ENCODE peak calls at places on chromosomes 16 and 17, in nine cellular contexts. One of them, this sample, is unnamed.

GRCh38 chr17:79664925-79665738 is 54.3 kb upstream of the RBFOX3 start:
- DNase-seq in cardiac fibroblast: peak
- DNase-seq in activated B cell treated with CpG ODN at 0.5 μM for 24 hours: no peak
- DNase-seq in cardiac muscle cell: peak
- DNase-seq in ovary: peak
- DNase-seq in activated CD4-positive, alpha-beta T cell treated with anti-CD3 and anti-CD28 coated beads, Interleukin-2, amount 50 U/mL, for 24 hours: no peak
- DNase-seq in Right ventricle myocardium superior: peak
- DNase-seq in RKO: no peak
- DNase-seq in Daoy: peak
- DNase-seq in this sample: peak

GRCh38 chr16:22296225-22297113 is 740 bp upstream of the POLR3E start:
- DNase-seq in Right ventricle myocardium superior: no peak
- DNase-seq in activated CD4-positive, alpha-beta T cell treated with anti-CD3 and anti-CD28 coated beads, Interleukin-2, amount 50 U/mL, for 24 hours: peak
- DNase-seq in cardiac fibroblast: no peak
- DNase-seq in activated B cell treated with CpG ODN at 0.5 μM for 24 hours: no peak
- DNase-seq in cardiac muscle cell: no peak
- DNase-seq in ovary: no peak
- DNase-seq in RKO: peak
- DNase-seq in Daoy: no peak
- DNase-seq in this sample: no peak

GRCh38 chr16:72723781-72724180 is 324.1 kb downstream of the ZFHX3 start:
- DNase-seq in activated B cell treated with CpG ODN at 0.5 μM for 24 hours: no peak
- DNase-seq in RKO: peak
- DNase-seq in ovary: no peak
- DNase-seq in cardiac fibroblast: peak
- DNase-seq in Daoy: no peak
- DNase-seq in activated CD4-positive, alpha-beta T cell treated with anti-CD3 and anti-CD28 coated beads, Interleukin-2, amount 50 U/mL, for 24 hours: no peak
- DNase-seq in Right ventricle myocardium superior: no peak
- DNase-seq in cardiac muscle cell: no peak
- DNase-seq in this sample: peak

GRCh38 chr16:2214721-2214970 is at the start of gene PGP:
- DNase-seq in Daoy: no peak
- DNase-seq in activated B cell treated with CpG ODN at 0.5 μM for 24 hours: no peak
- DNase-seq in ovary: no peak
- DNase-seq in RKO: no peak
- DNase-seq in Right ventricle myocardium superior: no peak
- DNase-seq in cardiac fibroblast: no peak
- DNase-seq in cardiac muscle cell: no peak
- DNase-seq in activated CD4-positive, alpha-beta T cell treated with anti-CD3 and anti-CD28 coated beads, Interleukin-2, amount 50 U/mL, for 24 hours: no peak
- DNase-seq in this sample: no peak

GRCh38 chr17:19534562-19535149 is 1.0 kb downstream of the SLC47A1 start:
- DNase-seq in cardiac fibroblast: peak
- DNase-seq in activated CD4-positive, alpha-beta T cell treated with anti-CD3 and anti-CD28 coated beads, Interleukin-2, amount 50 U/mL, for 24 hours: no peak
- DNase-seq in activated B cell treated with CpG ODN at 0.5 μM for 24 hours: no peak
- DNase-seq in Daoy: peak
- DNase-seq in ovary: no peak
- DNase-seq in Right ventricle myocardium superior: no peak
- DNase-seq in cardiac muscle cell: no peak
- DNase-seq in RKO: no peak
- DNase-seq in this sample: peak

GRCh38 chr17:17107891-17108680 is 65.8 kb downstream of the MPRIP start:
- DNase-seq in cardiac fibroblast: no peak
- DNase-seq in Daoy: no peak
- DNase-seq in RKO: no peak
- DNase-seq in activated CD4-positive, alpha-beta T cell treated with anti-CD3 and anti-CD28 coated beads, Interleukin-2, amount 50 U/mL, for 24 hours: no peak
- DNase-seq in cardiac muscle cell: no peak
- DNase-seq in ovary: no peak
- DNase-seq in activated B cell treated with CpG ODN at 0.5 μM for 24 hours: no peak
- DNase-seq in Right ventricle myocardium superior: no peak
- DNase-seq in this sample: no peak

GRCh38 chr17:42457107-42457787 is 1.4 kb upstream of the ATP6V0A1 start:
- DNase-seq in Right ventricle myocardium superior: no peak
- DNase-seq in Daoy: no peak
- DNase-seq in activated B cell treated with CpG ODN at 0.5 μM for 24 hours: no peak
- DNase-seq in RKO: no peak
- DNase-seq in activated CD4-positive, alpha-beta T cell treated with anti-CD3 and anti-CD28 coated beads, Interleukin-2, amount 50 U/mL, for 24 hours: no peak
- DNase-seq in cardiac fibroblast: no peak
- DNase-seq in ovary: no peak
- DNase-seq in cardiac muscle cell: no peak
- DNase-seq in this sample: no peak

GRCh38 chr17:45902892-45903346 is 8.6 kb downstream of the MAPT start:
- DNase-seq in cardiac fibroblast: no peak
- DNase-seq in RKO: no peak
- DNase-seq in Daoy: no peak
- DNase-seq in cardiac muscle cell: no peak
- DNase-seq in Right ventricle myocardium superior: no peak
- DNase-seq in activated CD4-positive, alpha-beta T cell treated with anti-CD3 and anti-CD28 coated beads, Interleukin-2, amount 50 U/mL, for 24 hours: no peak
- DNase-seq in activated B cell treated with CpG ODN at 0.5 μM for 24 hours: no peak
- DNase-seq in ovary: no peak
- DNase-seq in this sample: no peak

GRCh38 chr17:46795379-46795952 is 23.0 kb downstream of the WNT3 start:
- DNase-seq in Daoy: peak
- DNase-seq in RKO: peak
- DNase-seq in activated CD4-positive, alpha-beta T cell treated with anti-CD3 and anti-CD28 coated beads, Interleukin-2, amount 50 U/mL, for 24 hours: no peak
- DNase-seq in activated B cell treated with CpG ODN at 0.5 μM for 24 hours: no peak
- DNase-seq in ovary: no peak
- DNase-seq in cardiac fibroblast: no peak
- DNase-seq in cardiac muscle cell: no peak
- DNase-seq in Right ventricle myocardium superior: no peak
- DNase-seq in this sample: no peak

GRCh38 chr16:87207509-87207908 is 109.7 kb downstream of the C16orf95 start:
- DNase-seq in activated CD4-positive, alpha-beta T cell treated with anti-CD3 and anti-CD28 coated beads, Interleukin-2, amount 50 U/mL, for 24 hours: no peak
- DNase-seq in cardiac fibroblast: peak
- DNase-seq in activated B cell treated with CpG ODN at 0.5 μM for 24 hours: no peak
- DNase-seq in Daoy: no peak
- DNase-seq in RKO: no peak
- DNase-seq in ovary: no peak
- DNase-seq in cardiac muscle cell: no peak
- DNase-seq in Right ventricle myocardium superior: no peak
- DNase-seq in this sample: no peak

GRCh38 chr17:42288078-42288984 is at the start of gene STAT5A:
- DNase-seq in cardiac muscle cell: peak
- DNase-seq in activated CD4-positive, alpha-beta T cell treated with anti-CD3 and anti-CD28 coated beads, Interleukin-2, amount 50 U/mL, for 24 hours: no peak
- DNase-seq in Daoy: peak
- DNase-seq in ovary: peak
- DNase-seq in Right ventricle myocardium superior: peak
- DNase-seq in activated B cell treated with CpG ODN at 0.5 μM for 24 hours: peak
- DNase-seq in cardiac fibroblast: peak
- DNase-seq in RKO: peak
- DNase-seq in this sample: peak

GRCh38 chr16:67719048-67719777 is at the start of gene GFOD2:
- DNase-seq in cardiac muscle cell: peak
- DNase-seq in cardiac fibroblast: peak
- DNase-seq in Right ventricle myocardium superior: peak
- DNase-seq in ovary: peak
- DNase-seq in activated CD4-positive, alpha-beta T cell treated with anti-CD3 and anti-CD28 coated beads, Interleukin-2, amount 50 U/mL, for 24 hours: peak
- DNase-seq in Daoy: peak
- DNase-seq in activated B cell treated with CpG ODN at 0.5 μM for 24 hours: peak
- DNase-seq in RKO: peak
- DNase-seq in this sample: peak

GRCh38 chr17:4806420-4806769 is 557 bp upstream of the PLD2 start:
- DNase-seq in activated B cell treated with CpG ODN at 0.5 μM for 24 hours: no peak
- DNase-seq in ovary: no peak
- DNase-seq in Right ventricle myocardium superior: no peak
- DNase-seq in cardiac fibroblast: no peak
- DNase-seq in RKO: peak
- DNase-seq in activated CD4-positive, alpha-beta T cell treated with anti-CD3 and anti-CD28 coated beads, Interleukin-2, amount 50 U/mL, for 24 hours: no peak
- DNase-seq in cardiac muscle cell: no peak
- DNase-seq in Daoy: no peak
- DNase-seq in this sample: peak

GRCh38 chr17:33732116-33732515 is 439.0 kb upstream of the ASIC2 start:
- DNase-seq in cardiac fibroblast: no peak
- DNase-seq in RKO: peak
- DNase-seq in cardiac muscle cell: peak
- DNase-seq in ovary: no peak
- DNase-seq in activated B cell treated with CpG ODN at 0.5 μM for 24 hours: no peak
- DNase-seq in Daoy: no peak
- DNase-seq in Right ventricle myocardium superior: no peak
- DNase-seq in activated CD4-positive, alpha-beta T cell treated with anti-CD3 and anti-CD28 coated beads, Interleukin-2, amount 50 U/mL, for 24 hours: no peak
- DNase-seq in this sample: no peak

GRCh38 chr17:4708436-4708835 is 2.0 kb upstream of the ARRB2 start:
- DNase-seq in RKO: peak
- DNase-seq in cardiac fibroblast: no peak
- DNase-seq in activated CD4-positive, alpha-beta T cell treated with anti-CD3 and anti-CD28 coated beads, Interleukin-2, amount 50 U/mL, for 24 hours: peak
- DNase-seq in activated B cell treated with CpG ODN at 0.5 μM for 24 hours: no peak
- DNase-seq in Daoy: no peak
- DNase-seq in Right ventricle myocardium superior: no peak
- DNase-seq in ovary: no peak
- DNase-seq in cardiac muscle cell: no peak
- DNase-seq in this sample: no peak

GRCh38 chr17:60510723-60511122 is 15.3 kb downstream of the APPBP2 start:
- DNase-seq in cardiac fibroblast: no peak
- DNase-seq in cardiac muscle cell: no peak
- DNase-seq in ovary: no peak
- DNase-seq in Right ventricle myocardium superior: no peak
- DNase-seq in activated CD4-positive, alpha-beta T cell treated with anti-CD3 and anti-CD28 coated beads, Interleukin-2, amount 50 U/mL, for 24 hours: no peak
- DNase-seq in Daoy: no peak
- DNase-seq in activated B cell treated with CpG ODN at 0.5 μM for 24 hours: no peak
- DNase-seq in RKO: no peak
- DNase-seq in this sample: no peak

GRCh38 chr17:7133424-7133823 is 18.8 kb upstream of the ASGR2 start:
- DNase-seq in RKO: no peak
- DNase-seq in Daoy: no peak
- DNase-seq in activated CD4-positive, alpha-beta T cell treated with anti-CD3 and anti-CD28 coated beads, Interleukin-2, amount 50 U/mL, for 24 hours: peak
- DNase-seq in Right ventricle myocardium superior: peak
- DNase-seq in ovary: no peak
- DNase-seq in activated B cell treated with CpG ODN at 0.5 μM for 24 hours: peak
- DNase-seq in cardiac muscle cell: no peak
- DNase-seq in cardiac fibroblast: peak
- DNase-seq in this sample: no peak

GRCh38 chr16:27444015-27444414 is 42.0 kb downstream of the IL21R start:
- DNase-seq in Right ventricle myocardium superior: no peak
- DNase-seq in cardiac muscle cell: no peak
- DNase-seq in Daoy: no peak
- DNase-seq in activated CD4-positive, alpha-beta T cell treated with anti-CD3 and anti-CD28 coated beads, Interleukin-2, amount 50 U/mL, for 24 hours: no peak
- DNase-seq in cardiac fibroblast: peak
- DNase-seq in activated B cell treated with CpG ODN at 0.5 μM for 24 hours: no peak
- DNase-seq in ovary: no peak
- DNase-seq in RKO: no peak
- DNase-seq in this sample: peak

GRCh38 chr16:89041571-89042481 is 51.8 kb upstream of the ACSF3 start:
- DNase-seq in ovary: no peak
- DNase-seq in activated B cell treated with CpG ODN at 0.5 μM for 24 hours: no peak
- DNase-seq in activated CD4-positive, alpha-beta T cell treated with anti-CD3 and anti-CD28 coated beads, Interleukin-2, amount 50 U/mL, for 24 hours: no peak
- DNase-seq in Right ventricle myocardium superior: peak
- DNase-seq in RKO: no peak
- DNase-seq in cardiac fibroblast: no peak
- DNase-seq in Daoy: no peak
- DNase-seq in cardiac muscle cell: no peak
- DNase-seq in this sample: no peak

GRCh38 chr16:69328854-69329316 is 1.5 kb downstream of the PDF start:
- DNase-seq in activated CD4-positive, alpha-beta T cell treated with anti-CD3 and anti-CD28 coated beads, Interleukin-2, amount 50 U/mL, for 24 hours: no peak
- DNase-seq in RKO: peak
- DNase-seq in Right ventricle myocardium superior: peak
- DNase-seq in activated B cell treated with CpG ODN at 0.5 μM for 24 hours: peak
- DNase-seq in ovary: no peak
- DNase-seq in cardiac muscle cell: no peak
- DNase-seq in cardiac fibroblast: no peak
- DNase-seq in Daoy: peak
- DNase-seq in this sample: peak

GRCh38 chr16:2838928-2839327 is 8.8 kb downstream of the ZG16B start:
- DNase-seq in ovary: no peak
- DNase-seq in Daoy: peak
- DNase-seq in cardiac fibroblast: peak
- DNase-seq in Right ventricle myocardium superior: peak
- DNase-seq in activated CD4-positive, alpha-beta T cell treated with anti-CD3 and anti-CD28 coated beads, Interleukin-2, amount 50 U/mL, for 24 hours: peak
- DNase-seq in activated B cell treated with CpG ODN at 0.5 μM for 24 hours: no peak
- DNase-seq in cardiac muscle cell: peak
- DNase-seq in RKO: peak
- DNase-seq in this sample: peak

GRCh38 chr17:67520282-67520906 is 143.3 kb downstream of the PITPNC1 start:
- DNase-seq in RKO: no peak
- DNase-seq in Right ventricle myocardium superior: no peak
- DNase-seq in Daoy: no peak
- DNase-seq in cardiac fibroblast: peak
- DNase-seq in ovary: no peak
- DNase-seq in activated B cell treated with CpG ODN at 0.5 μM for 24 hours: no peak
- DNase-seq in cardiac muscle cell: no peak
- DNase-seq in activated CD4-positive, alpha-beta T cell treated with anti-CD3 and anti-CD28 coated beads, Interleukin-2, amount 50 U/mL, for 24 hours: no peak
- DNase-seq in this sample: no peak

GRCh38 chr17:39404542-39405378 is 3.3 kb upstream of the FBXL20 start:
- DNase-seq in Daoy: peak
- DNase-seq in Right ventricle myocardium superior: no peak
- DNase-seq in cardiac fibroblast: peak
- DNase-seq in RKO: peak
- DNase-seq in activated B cell treated with CpG ODN at 0.5 μM for 24 hours: no peak
- DNase-seq in ovary: no peak
- DNase-seq in cardiac muscle cell: no peak
- DNase-seq in activated CD4-positive, alpha-beta T cell treated with anti-CD3 and anti-CD28 coated beads, Interleukin-2, amount 50 U/mL, for 24 hours: peak
- DNase-seq in this sample: peak

GRCh38 chr16:70753228-70753627 is 47.7 kb downstream of the VAC14 start:
- DNase-seq in activated CD4-positive, alpha-beta T cell treated with anti-CD3 and anti-CD28 coated beads, Interleukin-2, amount 50 U/mL, for 24 hours: no peak
- DNase-seq in Right ventricle myocardium superior: no peak
- DNase-seq in cardiac muscle cell: no peak
- DNase-seq in cardiac fibroblast: no peak
- DNase-seq in Daoy: no peak
- DNase-seq in ovary: no peak
- DNase-seq in RKO: no peak
- DNase-seq in activated B cell treated with CpG ODN at 0.5 μM for 24 hours: no peak
- DNase-seq in this sample: no peak

GRCh38 chr16:3861808-3862451 is 18.6 kb downstream of the CREBBP start:
- DNase-seq in activated CD4-positive, alpha-beta T cell treated with anti-CD3 and anti-CD28 coated beads, Interleukin-2, amount 50 U/mL, for 24 hours: no peak
- DNase-seq in activated B cell treated with CpG ODN at 0.5 μM for 24 hours: no peak
- DNase-seq in ovary: no peak
- DNase-seq in Right ventricle myocardium superior: peak
- DNase-seq in cardiac muscle cell: peak
- DNase-seq in cardiac fibroblast: peak
- DNase-seq in Daoy: peak
- DNase-seq in RKO: no peak
- DNase-seq in this sample: no peak

GRCh38 chr17:48262982-48263586 is 155.5 kb downstream of the SNX11 start:
- DNase-seq in Right ventricle myocardium superior: no peak
- DNase-seq in cardiac muscle cell: peak
- DNase-seq in ovary: no peak
- DNase-seq in Daoy: no peak
- DNase-seq in cardiac fibroblast: peak
- DNase-seq in RKO: peak
- DNase-seq in activated CD4-positive, alpha-beta T cell treated with anti-CD3 and anti-CD28 coated beads, Interleukin-2, amount 50 U/mL, for 24 hours: no peak
- DNase-seq in activated B cell treated with CpG ODN at 0.5 μM for 24 hours: no peak
- DNase-seq in this sample: no peak

GRCh38 chr17:48757524-48757961 is 29.0 kb upstream of the HOXB13 start:
- DNase-seq in Right ventricle myocardium superior: no peak
- DNase-seq in cardiac muscle cell: no peak
- DNase-seq in ovary: no peak
- DNase-seq in RKO: no peak
- DNase-seq in activated CD4-positive, alpha-beta T cell treated with anti-CD3 and anti-CD28 coated beads, Interleukin-2, amount 50 U/mL, for 24 hours: no peak
- DNase-seq in Daoy: peak
- DNase-seq in activated B cell treated with CpG ODN at 0.5 μM for 24 hours: no peak
- DNase-seq in cardiac fibroblast: no peak
- DNase-seq in this sample: no peak

GRCh38 chr16:56769674-56770073 is 39.7 kb downstream of the NUP93 start:
- DNase-seq in Right ventricle myocardium superior: no peak
- DNase-seq in activated B cell treated with CpG ODN at 0.5 μM for 24 hours: no peak
- DNase-seq in cardiac fibroblast: no peak
- DNase-seq in cardiac muscle cell: no peak
- DNase-seq in RKO: no peak
- DNase-seq in Daoy: no peak
- DNase-seq in activated CD4-positive, alpha-beta T cell treated with anti-CD3 and anti-CD28 coated beads, Interleukin-2, amount 50 U/mL, for 24 hours: no peak
- DNase-seq in ovary: no peak
- DNase-seq in this sample: no peak

GRCh38 chr16:50425044-50425443 is 56.3 kb upstream of the BRD7 start:
- DNase-seq in activated B cell treated with CpG ODN at 0.5 μM for 24 hours: no peak
- DNase-seq in ovary: no peak
- DNase-seq in cardiac muscle cell: no peak
- DNase-seq in activated CD4-positive, alpha-beta T cell treated with anti-CD3 and anti-CD28 coated beads, Interleukin-2, amount 50 U/mL, for 24 hours: no peak
- DNase-seq in cardiac fibroblast: no peak
- DNase-seq in Daoy: no peak
- DNase-seq in RKO: no peak
- DNase-seq in Right ventricle myocardium superior: no peak
- DNase-seq in this sample: no peak

GRCh38 chr17:83202002-83203000 is 122.9 kb downstream of the METRNL start:
- DNase-seq in cardiac fibroblast: no peak
- DNase-seq in cardiac muscle cell: no peak
- DNase-seq in RKO: no peak
- DNase-seq in Daoy: no peak
- DNase-seq in activated CD4-positive, alpha-beta T cell treated with anti-CD3 and anti-CD28 coated beads, Interleukin-2, amount 50 U/mL, for 24 hours: no peak
- DNase-seq in activated B cell treated with CpG ODN at 0.5 μM for 24 hours: peak
- DNase-seq in ovary: peak
- DNase-seq in Right ventricle myocardium superior: peak
- DNase-seq in this sample: no peak

GRCh38 chr17:68011199-68011665 is 15.0 kb upstream of the C17orf58 start:
- DNase-seq in Right ventricle myocardium superior: peak
- DNase-seq in RKO: no peak
- DNase-seq in cardiac muscle cell: peak
- DNase-seq in ovary: no peak
- DNase-seq in activated B cell treated with CpG ODN at 0.5 μM for 24 hours: peak
- DNase-seq in activated CD4-positive, alpha-beta T cell treated with anti-CD3 and anti-CD28 coated beads, Interleukin-2, amount 50 U/mL, for 24 hours: peak
- DNase-seq in Daoy: peak
- DNase-seq in cardiac fibroblast: peak
- DNase-seq in this sample: no peak

This sample was measured in mammary epithelial cell.